ENCODE peak calls at places on chromosomes 6 and 20, in seven cellular contexts. E is SK-N-SH, K is HepG2, F is upper lobe of left lung, P is transverse colon, B is H1, L is GM12878. X is an unnamed sample.

GRCh38 chr6:109379706-109380105 is 2.6 kb downstream of the CD164 start:
- DNase-seq in E (no peak), K (no peak), F (no peak), P (no peak), B (no peak), L (no peak), X (no peak)

GRCh38 chr6:9799582-9799981 is 615.3 kb downstream of the TFAP2A start:
- DNase-seq in E (no peak), K (no peak), F (no peak), P (no peak), B (no peak), L (no peak), X (no peak)

GRCh38 chr6:156701961-156702360 is 75.2 kb upstream of the ARID1B start:
- DNase-seq in E (no peak), K (no peak), F (no peak), P (no peak), B (no peak), L (no peak), X (no peak)

GRCh38 chr6:85641522-85641915 is 1.2 kb downstream of the SYNCRIP start:
- DNase-seq in E (no peak), K (no peak), F (no peak), P (no peak), B (no peak), L (no peak), X (no peak)

GRCh38 chr6:121055572-121056163 is 278.6 kb downstream of the TBC1D32 start:
- DNase-seq in E (peak), K (peak), F (no peak), P (no peak), B (peak), L (peak), X (no peak)

GRCh38 chr6:20479075-20479871 is 55.0 kb upstream of the CDKAL1 start:
- DNase-seq in E (peak), K (no peak), F (no peak), P (no peak), B (no peak), L (no peak), X (no peak)

GRCh38 chr6:68279793-68280557 is 355.1 kb upstream of the ADGRB3 start:
- DNase-seq in E (no peak), K (no peak), F (no peak), P (no peak), B (no peak), L (no peak), X (no peak)

GRCh38 chr6:15897063-15897934 is 231.6 kb upstream of the MYLIP start:
- DNase-seq in E (no peak), K (no peak), F (no peak), P (no peak), B (no peak), L (no peak), X (no peak)

GRCh38 chr20:58064411-58065010 is 163.9 kb downstream of the ANKRD60 start:
- DNase-seq in E (no peak), K (no peak), F (no peak), P (no peak), B (no peak), L (no peak), X (no peak)

GRCh38 chr20:61500791-61501321 is 248.8 kb downstream of the CDH4 start:
- DNase-seq in E (peak), K (no peak), F (no peak), P (no peak), B (no peak), L (no peak), X (no peak)

GRCh38 chr6:6918216-6918983 is 189.4 kb upstream of the RREB1 start:
- DNase-seq in E (no peak), K (no peak), F (no peak), P (no peak), B (no peak), L (peak), X (no peak)

GRCh38 chr6:10612161-10612560 is 82.3 kb downstream of the C6orf52 start:
- DNase-seq in E (no peak), K (no peak), F (no peak), P (no peak), B (no peak), L (no peak), X (no peak)

GRCh38 chr20:37298190-37298939 is 8.9 kb downstream of the MANBAL start:
- DNase-seq in E (no peak), K (no peak), F (no peak), P (no peak), B (no peak), L (no peak), X (no peak)

GRCh38 chr6:903746-904145 is 210.8 kb upstream of the EXOC2 start:
- DNase-seq in E (no peak), K (no peak), F (no peak), P (no peak), B (no peak), L (no peak), X (no peak)

GRCh38 chr6:37456126-37456525 is 23.1 kb downstream of the CMTR1 start:
- DNase-seq in E (no peak), K (no peak), F (no peak), P (no peak), B (no peak), L (no peak), X (no peak)

GRCh38 chr6:165751486-165751885 is 88.4 kb upstream of the PDE10A start:
- DNase-seq in E (no peak), K (no peak), F (no peak), P (no peak), B (no peak), L (no peak), X (no peak)

GRCh38 chr6:34671362-34671761 is 25.2 kb downstream of the ILRUN start:
- DNase-seq in E (no peak), K (no peak), F (no peak), P (no peak), B (no peak), L (no peak), X (no peak)

GRCh38 chr6:152696543-152696942 is 1.2 kb upstream of the MYCT1 start:
- DNase-seq in E (no peak), K (no peak), F (no peak), P (no peak), B (no peak), L (no peak), X (no peak)

GRCh38 chr6:163080228-163080627 is 334.3 kb upstream of the QKI start:
- DNase-seq in E (no peak), K (no peak), F (no peak), P (no peak), B (no peak), L (no peak), X (no peak)

GRCh38 chr20:57500941-57501340 is 24.0 kb downstream of the CTCFL start:
- DNase-seq in E (no peak), K (no peak), F (no peak), P (no peak), B (no peak), L (no peak), X (no peak)

GRCh38 chr6:157272866-157273755 is 50.2 kb downstream of the TMEM242 start:
- DNase-seq in E (no peak), K (peak), F (no peak), P (no peak), B (no peak), L (no peak), X (no peak)

GRCh38 chr20:23659989-23660837 is 22.5 kb upstream of the CST3 start:
- DNase-seq in E (no peak), K (peak), F (no peak), P (no peak), B (no peak), L (no peak), X (no peak)

GRCh38 chr6:53857318-53858094 is 62.7 kb downstream of the LRRC1 start:
- DNase-seq in E (no peak), K (no peak), F (no peak), P (no peak), B (no peak), L (no peak), X (peak)

GRCh38 chr6:52410979-52411378 is 9.2 kb upstream of the EFHC1 start:
- DNase-seq in E (no peak), K (no peak), F (no peak), P (no peak), B (no peak), L (no peak), X (no peak)

GRCh38 chr6:146997062-146997461 is 207.2 kb upstream of the STXBP5 start:
- DNase-seq in E (no peak), K (no peak), F (no peak), P (no peak), B (no peak), L (no peak), X (no peak)

GRCh38 chr6:19838442-19839236 is 1.5 kb downstream of the ID4 start:
- DNase-seq in E (peak), K (peak), F (peak), P (peak), B (peak), L (no peak), X (peak)

GRCh38 chr20:43357352-43357751 is 100.3 kb upstream of the SRSF6 start:
- DNase-seq in E (no peak), K (no peak), F (no peak), P (no peak), B (no peak), L (no peak), X (no peak)

GRCh38 chr6:167709196-167709595 is 117.5 kb upstream of the AFDN start:
- DNase-seq in E (peak), K (no peak), F (no peak), P (no peak), B (no peak), L (no peak), X (no peak)

GRCh38 chr6:142374965-142375733 is 73.3 kb downstream of the ADGRG6 start:
- DNase-seq in E (no peak), K (peak), F (no peak), P (no peak), B (no peak), L (no peak), X (no peak)

GRCh38 chr20:25197173-25197869 is 1.8 kb downstream of the ENTPD6 start:
- DNase-seq in E (no peak), K (no peak), F (no peak), P (peak), B (no peak), L (no peak), X (no peak)

GRCh38 chr6:152124432-152125074 is 317.1 kb downstream of the ESR1 start:
- DNase-seq in E (peak), K (peak), F (no peak), P (no peak), B (no peak), L (no peak), X (peak)

GRCh38 chr6:126182650-126183311 is 157.1 kb upstream of the CENPW start:
- DNase-seq in E (no peak), K (peak), F (no peak), P (no peak), B (no peak), L (peak), X (no peak)

GRCh38 chr6:23175391-23175790 is 606.0 kb downstream of the HDGFL1 start:
- DNase-seq in E (no peak), K (no peak), F (no peak), P (no peak), B (no peak), L (no peak), X (no peak)

GRCh38 chr6:74549746-74550145 is 656.1 kb downstream of the COL12A1 start:
- DNase-seq in E (no peak), K (peak), F (no peak), P (no peak), B (no peak), L (no peak), X (no peak)
- H3K27ac ChIP-seq in E (no peak), K (no peak), F (no peak), P (no peak), B (no peak), L (no peak), X (no peak)

DNA sequence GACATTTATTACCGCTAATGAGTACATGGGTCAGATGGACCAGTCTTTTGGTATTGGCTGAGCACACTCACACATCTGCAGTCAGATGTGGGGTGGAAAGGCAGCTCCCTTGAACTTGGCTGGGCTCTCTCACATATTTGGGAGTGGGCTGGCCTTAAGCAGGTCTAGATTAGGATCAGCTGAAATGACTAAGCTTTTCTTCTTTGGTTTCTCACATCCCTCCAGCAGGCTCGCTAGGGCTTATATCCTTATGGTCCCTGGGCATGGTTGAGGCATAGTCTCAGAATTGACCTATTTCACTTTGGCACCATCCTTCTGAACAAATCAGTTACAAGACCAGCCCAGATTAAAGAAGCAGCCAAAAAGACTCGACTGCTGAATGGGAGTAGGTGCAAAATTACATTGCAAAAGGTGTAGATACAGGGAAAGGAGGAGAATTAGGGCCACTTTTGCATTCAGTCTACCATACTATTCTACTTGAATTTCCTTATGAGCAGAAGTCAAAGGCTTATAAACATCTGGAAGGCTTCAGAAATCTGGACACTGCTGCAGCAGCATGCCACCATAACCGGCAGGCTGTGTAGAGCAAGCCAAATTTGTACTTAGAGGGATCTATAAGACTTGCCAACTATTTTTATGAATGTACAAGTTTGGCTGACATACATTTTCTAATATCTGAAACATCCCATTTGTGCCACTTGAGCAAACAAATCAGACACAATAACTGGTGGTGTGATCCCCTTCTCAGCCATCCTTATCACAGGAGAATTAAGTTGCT is 14.2 kb upstream of the PLCB1 start:
- DNase-seq in E (no peak), K (no peak), F (no peak), P (no peak), B (no peak), L (no peak), X (no peak)
- TF ChIP-seq POLR2AphosphoS5 in E (no peak), K (no peak), F (no peak), P (no peak), B (no peak), L (no peak), X (peak)

GRCh38 chr6:31825553-31825952 is 2.0 kb upstream of the HSPA1B start:
- DNase-seq in E (no peak), K (no peak), F (no peak), P (no peak), B (no peak), L (no peak), X (no peak)
- H3K27ac ChIP-seq in E (no peak), K (peak), F (peak), P (peak), B (peak), L (no peak), X (peak)

GRCh38 chr6:137119196-137120104 is 54.0 kb downstream of the IL22RA2 start:
- DNase-seq in E (no peak), K (peak), F (no peak), P (no peak), B (no peak), L (no peak), X (no peak)
- TF ChIP-seq POLR2AphosphoS5 in E (no peak), K (no peak), F (no peak), P (no peak), B (no peak), L (no peak), X (no peak)

GRCh38 chr6:97322811-97323210 is 39.8 kb upstream of the MMS22L start:
- DNase-seq in E (no peak), K (no peak), F (no peak), P (no peak), B (no peak), L (no peak), X (no peak)

GRCh38 chr6:97316982-97317381 is 34.0 kb upstream of the MMS22L start:
- DNase-seq in E (no peak), K (no peak), F (no peak), P (no peak), B (no peak), L (no peak), X (no peak)

DNA sequence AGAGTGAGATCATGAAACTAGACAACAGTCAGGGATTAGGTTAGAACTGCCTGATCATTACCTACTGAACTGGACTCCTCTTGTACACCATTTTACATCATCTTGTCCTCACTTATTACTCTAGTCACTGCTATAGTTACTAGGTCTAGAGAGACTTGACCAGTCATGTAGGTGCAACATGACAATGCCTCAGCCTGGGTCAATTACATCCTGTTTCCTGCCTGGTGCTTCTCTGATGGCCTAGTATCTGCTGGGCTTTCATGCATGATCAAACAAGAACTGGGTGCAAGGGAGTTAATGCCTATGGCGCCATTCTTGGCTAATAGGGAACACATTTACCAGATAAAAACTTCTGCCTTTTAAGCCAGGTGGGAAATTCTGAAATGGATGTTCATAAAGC is 39.2 kb upstream of the MMS22L start:
- DNase-seq in E (no peak), K (no peak), F (no peak), P (no peak), B (no peak), L (no peak), X (no peak)
- H3K27ac ChIP-seq in E (no peak), K (no peak), F (no peak), P (no peak), B (no peak), L (no peak), X (no peak)

GRCh38 chr6:13079096-13079758 is 249.1 kb downstream of the TBC1D7 start:
- DNase-seq in E (no peak), K (no peak), F (no peak), P (no peak), B (no peak), L (no peak), X (no peak)
- TF ChIP-seq POLR2AphosphoS5 in E (no peak), K (no peak), F (no peak), P (no peak), B (no peak), L (no peak), X (no peak)

DNA sequence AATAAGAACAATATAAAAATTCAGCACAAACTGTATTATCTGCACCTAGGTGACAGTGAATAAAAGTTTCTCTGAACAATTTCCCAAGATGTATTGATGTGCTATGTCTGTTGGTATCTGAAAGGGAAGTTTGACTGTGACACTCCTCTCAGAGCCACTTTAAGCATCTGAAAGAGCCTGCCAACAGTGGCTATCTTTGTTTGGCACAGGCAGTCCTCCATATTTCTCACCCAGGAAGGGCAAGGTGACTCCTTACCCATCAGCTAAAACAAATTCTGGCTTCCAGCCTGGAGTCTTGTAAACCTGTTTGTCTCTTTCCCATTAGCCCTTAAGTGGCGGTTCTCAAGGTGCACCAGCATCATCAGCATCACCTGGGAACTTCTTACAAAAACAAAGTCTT is 122.4 kb upstream of the VGLL2 start:
- DNase-seq in E (no peak), K (no peak), F (no peak), P (no peak), B (no peak), L (no peak), X (no peak)
- H3K27ac ChIP-seq in E (no peak), K (no peak), F (no peak), P (no peak), B (no peak), L (no peak), X (no peak)

GRCh38 chr6:144586986-144587385 is 301.9 kb downstream of the UTRN start:
- DNase-seq in E (no peak), K (no peak), F (no peak), P (no peak), B (no peak), L (no peak), X (no peak)
- TF ChIP-seq POLR2AphosphoS5 in E (no peak), K (no peak), F (no peak), P (no peak), B (no peak), L (no peak), X (no peak)

GRCh38 chr6:41733349-41733706 is 2.1 kb downstream of the TFEB start:
- DNase-seq in E (no peak), K (no peak), F (peak), P (no peak), B (no peak), L (no peak), X (no peak)

GRCh38 chr6:41730531-41731436 is 4.6 kb downstream of the TFEB start:
- DNase-seq in E (peak), K (no peak), F (no peak), P (no peak), B (no peak), L (no peak), X (no peak)

GRCh38 chr6:41732601-41733348 is 2.6 kb downstream of the TFEB start:
- DNase-seq in E (no peak), K (no peak), F (no peak), P (peak), B (no peak), L (peak), X (peak)

GRCh38 chr6:41731561-41732086 is 3.8 kb downstream of the TFEB start:
- DNase-seq in E (no peak), K (no peak), F (no peak), P (no peak), B (no peak), L (no peak), X (no peak)

DNA sequence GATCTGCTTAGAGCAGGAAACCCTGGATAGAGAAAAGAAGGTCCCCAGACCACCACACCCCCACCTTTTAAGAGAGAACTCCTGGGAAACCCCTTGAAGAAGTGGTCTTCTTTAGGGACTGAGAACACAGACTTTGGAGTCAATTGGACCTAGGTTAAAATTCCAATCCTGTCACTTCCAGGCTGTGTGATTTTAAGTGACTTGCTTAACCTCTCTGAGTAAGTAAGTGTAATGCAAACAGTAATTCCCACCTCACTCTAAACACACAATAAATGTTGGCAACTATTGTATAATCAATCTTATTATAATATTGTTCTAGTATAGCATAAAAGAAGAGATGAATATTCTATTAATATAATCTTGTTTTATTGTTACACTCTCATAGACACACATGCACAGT is 3.3 kb downstream of the TFEB start:
- DNase-seq in E (no peak), K (no peak), F (no peak), P (no peak), B (no peak), L (no peak), X (no peak)
- H3K27ac ChIP-seq in E (no peak), K (no peak), F (peak), P (peak), B (no peak), L (peak), X (no peak)